ENCODE peak calls at places on chromosomes 6 and 20, in eight cellular contexts. K is tibial nerve, S is ovary, L is esophagus muscularis mucosa, H is endothelial cell of umbilical vein, R is prostate gland, Y is testis, M is lower leg skin. E is an unnamed sample.

GRCh38 chr20:34794006-34794585 is 31.4 kb downstream of the NCOA6 start:
- DNase-seq in K (no peak), S (no peak), L (no peak), H (no peak), R (no peak), Y (no peak), M (no peak), E (no peak)

GRCh38 chr6:45422541-45423110 is 44.9 kb upstream of the SUPT3H start:
- DNase-seq in K (no peak), S (peak; percentile 44), L (no peak), H (peak; percentile 14), R (peak; percentile 41), Y (peak; percentile 23), M (peak; percentile 90), E (no peak)

GRCh38 chr6:40713002-40713719 is 126.0 kb upstream of the LRFN2 start:
- DNase-seq in K (no peak), S (no peak), L (no peak), H (no peak), R (no peak), Y (no peak), M (no peak), E (no peak)

GRCh38 chr6:69818223-69818930 is 21.6 kb upstream of the LMBRD1 start:
- DNase-seq in K (no peak), S (no peak), L (no peak), H (no peak), R (no peak), Y (no peak), M (no peak), E (no peak)

GRCh38 chr20:61762208-61762710 is 303.4 kb downstream of the TAF4 start:
- DNase-seq in K (no peak), S (no peak), L (no peak), H (no peak), R (no peak), Y (no peak), M (no peak), E (no peak)

GRCh38 chr20:44772636-44773035 is 27.0 kb downstream of the KCNK15 start:
- DNase-seq in K (no peak), S (no peak), L (no peak), H (no peak), R (no peak), Y (no peak), M (no peak), E (no peak)

GRCh38 chr20:17498181-17498580 is 33.0 kb downstream of the BFSP1 start:
- DNase-seq in K (no peak), S (no peak), L (no peak), H (no peak), R (no peak), Y (no peak), M (peak; percentile 48), E (peak; percentile 37)

GRCh38 chr20:9359561-9360308 is 154.7 kb upstream of the LAMP5 start:
- DNase-seq in K (peak; percentile 69), S (peak; percentile 49), L (no peak), H (peak; percentile 82), R (peak; percentile 47), Y (peak; percentile 60), M (no peak), E (no peak)

GRCh38 chr6:34031567-34032383 is 114.1 kb downstream of the GRM4 start:
- DNase-seq in K (no peak), S (no peak), L (no peak), H (no peak), R (no peak), Y (no peak), M (no peak), E (no peak)

GRCh38 chr20:46631212-46631869 is 19.9 kb downstream of the SLC13A3 start:
- DNase-seq in K (no peak), S (no peak), L (no peak), H (no peak), R (no peak), Y (no peak), M (peak; percentile 59), E (no peak)

DNA sequence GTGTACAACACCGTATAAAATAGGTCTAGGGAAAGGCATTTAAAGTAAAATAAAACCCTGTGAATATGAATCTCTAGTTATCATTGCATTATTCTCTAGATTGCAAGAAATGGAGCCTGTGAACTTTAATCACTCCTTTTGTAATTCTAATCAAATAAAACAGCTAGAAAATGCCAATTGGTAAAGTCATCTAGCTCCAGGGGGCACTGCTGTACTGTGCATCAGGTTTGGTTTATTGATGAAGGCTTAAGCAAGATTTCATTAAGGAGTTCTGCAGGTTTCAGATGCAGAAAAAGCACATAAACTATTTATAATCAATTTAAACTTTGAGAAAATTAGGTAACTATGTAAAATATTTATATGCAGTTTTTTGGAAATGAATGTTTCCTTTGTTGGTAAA is 645.0 kb downstream of the PHF3 start:
- DNase-seq in K (peak; percentile 21), S (no peak), L (no peak), H (peak; percentile 45), R (no peak), Y (peak; percentile 48), M (no peak), E (no peak)
- TF ChIP-seq CTCF in K (no peak), S (no peak), L (peak; percentile 33), H (peak; percentile 24), R (peak; percentile 44), Y (no peak), M (no peak), E (no peak)

DNA sequence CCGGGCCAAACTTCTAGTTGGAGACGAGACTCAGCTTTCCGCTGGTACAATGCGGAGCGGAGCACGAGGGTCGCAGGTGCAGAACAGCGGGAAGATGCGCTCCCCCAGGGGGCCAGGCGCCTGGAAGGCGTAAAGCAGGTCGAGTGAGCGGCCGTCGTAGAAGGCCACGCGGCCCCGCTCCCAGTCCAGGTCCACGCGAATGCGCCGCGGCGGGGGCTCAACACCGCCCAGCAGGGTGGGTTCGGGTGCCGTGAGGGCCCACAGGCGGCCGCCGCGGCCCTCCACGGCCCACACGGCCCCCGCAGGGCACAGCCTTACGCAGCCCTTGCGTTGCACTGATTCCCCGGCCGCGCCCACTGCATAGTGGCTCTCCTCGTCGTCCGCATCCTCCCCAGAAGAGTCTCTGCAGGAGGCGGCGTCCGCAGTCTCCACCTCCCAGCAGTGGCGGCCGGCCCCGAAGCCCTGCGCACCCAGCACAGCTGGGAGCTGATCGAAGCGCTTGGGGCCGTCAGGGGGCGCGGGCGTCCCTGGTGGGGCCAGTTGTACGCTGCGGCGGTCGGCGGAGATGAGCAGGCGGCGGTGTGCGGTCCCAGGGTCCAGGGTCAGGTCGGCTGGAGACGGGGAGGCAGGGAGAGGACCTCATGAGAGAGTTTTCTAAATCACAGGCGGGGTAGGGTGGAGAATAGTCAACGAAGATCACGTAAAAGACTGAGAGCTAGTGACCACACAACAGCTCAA is 4.3 kb downstream of the PPP1R11 start:
- DNase-seq in K (no peak), S (no peak), L (no peak), H (peak; percentile 11), R (no peak), Y (no peak), M (no peak), E (no peak)
- TF ChIP-seq POLR2A in K (no peak), S (no peak), L (no peak), H (peak; percentile 35), R (no peak), Y (no peak), M (no peak), E (no peak)

DNA sequence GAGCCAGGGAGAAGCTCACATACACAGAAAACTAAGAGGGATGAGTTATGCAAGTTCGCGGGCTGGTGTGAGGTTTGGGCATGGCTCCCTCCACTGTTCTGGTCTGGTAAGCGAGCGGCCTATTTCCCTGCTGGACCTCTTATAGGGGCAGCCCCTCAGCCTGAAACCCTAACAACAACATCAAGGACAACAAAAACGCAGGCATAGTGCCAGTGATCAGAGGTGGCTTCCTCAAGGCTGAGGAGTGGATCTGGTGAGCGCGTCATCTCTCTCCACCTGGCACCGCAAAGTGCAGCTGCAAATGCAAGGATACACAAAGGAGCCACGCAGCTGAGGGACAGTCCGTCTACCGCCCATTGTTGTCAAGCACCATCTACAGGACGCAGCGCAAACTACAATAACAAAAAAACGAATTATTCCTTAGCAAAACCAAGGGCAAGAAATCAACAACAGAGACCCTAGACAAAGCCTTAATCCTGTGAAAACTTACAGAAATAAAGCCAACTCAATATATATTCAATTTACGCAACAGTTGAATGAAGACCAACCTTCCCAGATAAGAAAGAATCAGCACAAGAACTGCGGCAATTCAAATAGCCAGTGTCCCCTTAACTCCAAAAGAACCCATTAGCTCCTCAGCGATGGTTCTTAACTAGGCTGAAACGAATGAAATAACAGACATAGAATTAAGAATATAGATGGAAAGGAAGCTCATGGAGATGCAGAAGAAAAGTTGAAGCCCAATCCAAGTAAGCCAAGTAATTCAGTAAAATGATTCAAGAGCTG is 9.2 kb upstream of the DEFB110 start:
- DNase-seq in K (no peak), S (no peak), L (no peak), H (no peak), R (no peak), Y (peak; percentile 17), M (no peak), E (no peak)
- TF ChIP-seq CTCF in K (no peak), S (no peak), L (no peak), H (no peak), R (no peak), Y (no peak), M (no peak), E (no peak)

GRCh38 chr6:28218312-28219248 is 6.5 kb upstream of the ZSCAN9 start:
- DNase-seq in K (peak; percentile 55), S (peak; percentile 42), L (peak; percentile 94), H (peak; percentile 59), R (peak; percentile 55), Y (peak; percentile 74), M (peak; percentile 92), E (no peak)
- TF ChIP-seq POLR2A in K (no peak), S (no peak), L (no peak), H (no peak), R (no peak), Y (no peak), M (no peak), E (no peak)

DNA sequence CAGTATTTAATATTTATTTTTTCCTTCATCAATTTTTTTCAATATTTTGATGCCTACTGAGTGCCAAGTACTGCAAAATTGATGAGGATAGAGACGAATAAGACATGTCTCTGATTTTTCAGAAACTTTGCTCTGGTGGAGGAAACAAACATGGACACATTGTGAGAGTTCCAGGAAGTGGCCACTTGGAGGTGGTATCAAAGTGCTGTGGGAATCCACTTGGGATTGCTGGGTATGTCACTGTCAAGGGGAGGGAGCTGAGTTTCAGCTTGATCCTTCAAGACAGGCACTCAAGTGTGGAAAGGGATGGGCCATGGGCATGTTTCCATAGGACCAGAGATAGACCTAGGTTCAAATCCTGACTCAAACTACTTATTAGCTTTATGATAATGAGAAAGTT is 24.5 kb upstream of the ABCC10 start:
- DNase-seq in K (no peak), S (no peak), L (no peak), H (no peak), R (no peak), Y (no peak), M (no peak), E (no peak)
- TF ChIP-seq CTCF in K (no peak), S (no peak), L (no peak), H (no peak), R (no peak), Y (no peak), M (no peak), E (no peak)

DNA sequence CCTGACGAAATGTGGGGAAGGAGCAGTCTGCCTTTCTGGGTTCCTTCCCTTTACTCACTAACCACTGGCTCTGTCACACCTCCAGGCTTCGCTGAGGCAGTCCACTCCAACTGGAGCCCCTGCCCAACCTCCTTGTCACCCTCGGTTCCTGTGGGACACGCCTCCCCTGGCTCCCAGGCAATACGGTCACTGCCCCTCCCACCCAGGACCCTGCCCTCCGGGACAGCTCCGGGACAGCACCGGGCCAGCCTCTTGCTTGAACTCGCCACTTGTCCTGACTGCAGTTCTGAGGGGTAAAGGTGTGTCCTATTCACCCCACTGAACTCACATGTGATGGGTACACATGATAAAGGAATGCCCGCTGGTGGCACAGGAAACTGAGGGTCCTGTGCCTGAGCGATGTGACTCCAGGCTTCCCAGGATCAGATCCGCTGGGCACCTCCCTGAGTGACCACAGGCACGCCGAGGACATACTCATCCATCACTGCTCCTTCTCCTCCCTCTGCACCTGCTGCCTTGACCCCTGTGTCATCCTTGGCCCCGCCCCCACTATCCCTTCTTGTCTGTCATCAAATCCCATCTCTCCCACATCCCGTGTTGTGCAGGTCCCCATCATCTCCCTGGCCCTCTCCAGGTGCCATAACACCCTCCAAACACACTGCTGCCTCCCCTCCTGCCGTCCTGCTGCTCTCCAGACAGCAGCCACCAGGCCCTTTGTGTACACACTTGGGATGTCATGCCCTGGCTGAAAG is 7.9 kb downstream of the SDCBP2 start:
- DNase-seq in K (no peak), S (no peak), L (no peak), H (no peak), R (no peak), Y (no peak), M (peak; percentile 83), E (no peak)
- TF ChIP-seq POLR2A in K (no peak), S (no peak), L (no peak), H (no peak), R (no peak), Y (no peak), M (no peak), E (no peak)